ENCODE peak calls at places on chromosomes 12 and 14, in five cellular contexts. One of them, this sample, is unnamed.

GRCh38 chr14:60922050-60922449 is 58.8 kb downstream of the TRMT5 start:
- DNase-seq in body of pancreas: no peak
- DNase-seq in HAP-1: no peak
- DNase-seq in fibroblast of lung: peak; percentile 55
- DNase-seq in left lung: no peak
- DNase-seq in this sample: no peak

GRCh38 chr12:106906715-106907114 is 49.0 kb upstream of the TMEM263 start:
- DNase-seq in left lung: no peak
- DNase-seq in body of pancreas: no peak
- DNase-seq in fibroblast of lung: no peak
- DNase-seq in HAP-1: no peak
- DNase-seq in this sample: no peak

GRCh38 chr14:85565862-85566296 is 35.9 kb downstream of the FLRT2 start:
- DNase-seq in body of pancreas: peak; percentile 29
- DNase-seq in fibroblast of lung: peak; percentile 49
- DNase-seq in left lung: no peak
- DNase-seq in HAP-1: no peak
- DNase-seq in this sample: no peak

GRCh38 chr14:94282991-94283723 is 9.9 kb downstream of the SERPINA10 start:
- DNase-seq in HAP-1: no peak
- DNase-seq in left lung: no peak
- DNase-seq in fibroblast of lung: no peak
- DNase-seq in body of pancreas: no peak
- DNase-seq in this sample: peak; percentile 13

GRCh38 chr14:22545842-22546721 is 42.9 kb downstream of the DAD1 start:
- DNase-seq in body of pancreas: no peak
- DNase-seq in left lung: no peak
- DNase-seq in fibroblast of lung: peak; percentile 86
- DNase-seq in HAP-1: no peak
- DNase-seq in this sample: no peak

GRCh38 chr12:95671265-95671664 is 119.3 kb downstream of the NTN4 start:
- DNase-seq in fibroblast of lung: no peak
- DNase-seq in body of pancreas: no peak
- DNase-seq in left lung: no peak
- DNase-seq in HAP-1: no peak
- DNase-seq in this sample: no peak

GRCh38 chr14:101553393-101553792 is 7.9 kb upstream of the DIO3 start:
- DNase-seq in fibroblast of lung: no peak
- DNase-seq in body of pancreas: no peak
- DNase-seq in HAP-1: no peak
- DNase-seq in left lung: no peak
- DNase-seq in this sample: no peak

GRCh38 chr14:95549656-95550585 is 15.1 kb downstream of the GLRX5 start:
- DNase-seq in body of pancreas: no peak
- DNase-seq in HAP-1: no peak
- DNase-seq in fibroblast of lung: no peak
- DNase-seq in left lung: no peak
- DNase-seq in this sample: no peak

GRCh38 chr12:62629971-62630739 is 163.5 kb downstream of the MON2 start:
- DNase-seq in fibroblast of lung: no peak
- DNase-seq in body of pancreas: no peak
- DNase-seq in HAP-1: no peak
- DNase-seq in left lung: no peak
- DNase-seq in this sample: no peak

GRCh38 chr12:114480309-114481199 is 74.6 kb upstream of the TBX5 start:
- DNase-seq in fibroblast of lung: peak; percentile 66
- DNase-seq in HAP-1: peak; percentile 23
- DNase-seq in body of pancreas: no peak
- DNase-seq in left lung: no peak
- DNase-seq in this sample: peak; percentile 13

GRCh38 chr12:76820888-76821482 is 57.1 kb downstream of the ZDHHC17 start:
- DNase-seq in fibroblast of lung: peak; percentile 50
- DNase-seq in left lung: no peak
- DNase-seq in HAP-1: peak; percentile 49
- DNase-seq in body of pancreas: no peak
- DNase-seq in this sample: peak; percentile 31

GRCh38 chr12:101740566-101740965 is 1.3 kb upstream of the SYCP3 start:
- DNase-seq in left lung: no peak
- DNase-seq in fibroblast of lung: no peak
- DNase-seq in body of pancreas: no peak
- DNase-seq in HAP-1: no peak
- DNase-seq in this sample: no peak
- H3K36me3 ChIP-seq in left lung: peaks cover 82% of the 10 kb centered on the region
- H3K36me3 ChIP-seq in fibroblast of lung: peaks cover 3% of the 10 kb centered on the region
- H3K36me3 ChIP-seq in body of pancreas: no peaks in the 10 kb centered on the region
- H3K36me3 ChIP-seq in HAP-1: peaks cover 40% of the 10 kb centered on the region
- H3K36me3 ChIP-seq in this sample: peaks cover 11% of the 10 kb centered on the region

DNA sequence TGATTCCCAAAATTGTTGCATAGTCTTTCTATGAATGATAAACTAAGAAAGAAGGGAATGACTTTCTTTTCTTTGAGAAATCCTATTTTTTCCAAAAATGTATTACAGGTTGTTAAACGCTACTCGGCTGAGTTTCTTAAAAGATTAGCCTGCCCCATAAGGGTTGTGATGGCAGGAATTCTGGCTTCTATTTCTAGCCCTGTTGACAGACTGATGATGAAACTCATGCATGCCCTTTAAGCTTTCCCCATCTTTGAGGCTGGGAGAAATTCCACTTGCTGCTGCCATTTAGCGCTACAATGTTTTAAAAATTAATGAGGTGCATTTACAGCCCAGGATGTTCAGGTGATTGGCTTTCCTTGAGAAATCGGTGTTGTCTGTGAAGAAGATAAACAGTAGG is 33.2 kb upstream of the RASSF3 start:
- DNase-seq in left lung: no peak
- DNase-seq in fibroblast of lung: no peak
- DNase-seq in body of pancreas: no peak
- DNase-seq in HAP-1: no peak
- DNase-seq in this sample: peak; percentile 72
- H3K36me3 ChIP-seq in left lung: no peaks in the 10 kb centered on the region
- H3K36me3 ChIP-seq in fibroblast of lung: no peaks in the 10 kb centered on the region
- H3K36me3 ChIP-seq in body of pancreas: no peaks in the 10 kb centered on the region
- H3K36me3 ChIP-seq in HAP-1: no peaks in the 10 kb centered on the region
- H3K36me3 ChIP-seq in this sample: no peaks in the 10 kb centered on the region

DNA sequence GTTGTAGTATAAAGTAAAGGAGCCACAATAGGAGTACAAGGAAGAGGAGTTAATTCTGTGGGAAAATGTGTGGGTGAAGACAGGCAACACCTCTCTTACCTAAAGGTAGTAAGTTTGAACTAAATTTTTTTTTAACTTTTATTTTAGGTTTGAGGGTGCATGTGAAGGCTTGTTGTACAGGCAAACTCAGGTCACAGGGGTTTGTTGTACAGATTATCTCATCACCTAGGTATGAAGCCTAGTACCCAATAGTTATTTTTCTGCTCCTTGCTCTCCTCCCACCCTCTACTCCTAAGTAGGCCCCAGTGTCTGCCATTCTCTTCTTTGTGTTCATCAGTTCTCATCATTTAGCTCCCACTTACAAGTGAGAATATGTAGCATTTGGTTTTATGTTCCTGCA is 70.5 kb downstream of the DNAI7 start:
- DNase-seq in body of pancreas: no peak
- DNase-seq in HAP-1: no peak
- DNase-seq in left lung: no peak
- DNase-seq in fibroblast of lung: no peak
- DNase-seq in this sample: no peak
- H3K36me3 ChIP-seq in body of pancreas: no peaks in the 10 kb centered on the region
- H3K36me3 ChIP-seq in HAP-1: no peaks in the 10 kb centered on the region
- H3K36me3 ChIP-seq in left lung: no peaks in the 10 kb centered on the region
- H3K36me3 ChIP-seq in fibroblast of lung: no peaks in the 10 kb centered on the region
- H3K36me3 ChIP-seq in this sample: no peaks in the 10 kb centered on the region

DNA sequence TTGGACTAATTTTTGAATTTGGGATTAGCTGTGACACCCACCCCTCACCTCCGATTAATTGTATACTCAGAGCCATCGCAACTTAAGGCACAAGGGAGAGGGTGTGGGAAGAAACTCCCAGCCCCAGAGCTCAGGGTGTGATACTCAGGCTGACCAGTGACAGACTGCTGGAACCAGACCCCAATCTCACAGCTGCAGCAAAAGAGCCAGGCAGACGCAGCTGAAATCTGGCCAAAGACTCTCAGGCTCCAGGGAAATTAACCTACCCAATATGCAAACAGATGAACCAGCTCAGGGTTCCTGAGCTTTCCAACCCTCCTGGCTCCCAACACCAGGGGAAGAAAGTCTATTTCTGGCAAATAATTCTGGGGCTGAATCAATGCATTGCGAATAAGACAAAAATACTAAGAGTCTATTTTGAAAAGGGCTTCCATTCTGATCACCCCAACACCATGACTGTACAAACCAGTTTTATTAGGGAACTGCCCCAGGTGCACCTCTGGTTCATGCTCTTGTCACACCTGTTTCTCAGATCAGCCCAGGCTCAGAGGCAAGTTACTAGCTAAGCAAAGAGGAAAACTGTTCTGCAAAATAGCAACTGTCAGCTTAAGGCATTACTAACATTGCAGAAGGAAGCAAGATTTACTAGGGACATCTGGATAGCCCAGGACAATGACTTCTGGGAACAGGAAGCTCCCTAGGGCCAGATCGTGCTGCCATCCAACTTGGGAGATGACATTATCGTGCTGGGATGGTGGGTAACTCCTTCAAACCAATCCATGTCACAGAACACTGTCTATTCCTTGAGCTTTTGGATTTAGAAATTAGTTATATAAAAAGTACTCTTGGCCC is 30.3 kb downstream of the ANAPC7 start:
- DNase-seq in HAP-1: no peak
- DNase-seq in body of pancreas: no peak
- DNase-seq in left lung: no peak
- DNase-seq in fibroblast of lung: no peak
- DNase-seq in this sample: no peak
- H3K36me3 ChIP-seq in HAP-1: peaks cover 74% of the 10 kb centered on the region
- H3K36me3 ChIP-seq in body of pancreas: peaks cover 25% of the 10 kb centered on the region
- H3K36me3 ChIP-seq in left lung: peaks cover 83% of the 10 kb centered on the region
- H3K36me3 ChIP-seq in fibroblast of lung: peaks cover 26% of the 10 kb centered on the region
- H3K36me3 ChIP-seq in this sample: peaks cover 43% of the 10 kb centered on the region

DNA sequence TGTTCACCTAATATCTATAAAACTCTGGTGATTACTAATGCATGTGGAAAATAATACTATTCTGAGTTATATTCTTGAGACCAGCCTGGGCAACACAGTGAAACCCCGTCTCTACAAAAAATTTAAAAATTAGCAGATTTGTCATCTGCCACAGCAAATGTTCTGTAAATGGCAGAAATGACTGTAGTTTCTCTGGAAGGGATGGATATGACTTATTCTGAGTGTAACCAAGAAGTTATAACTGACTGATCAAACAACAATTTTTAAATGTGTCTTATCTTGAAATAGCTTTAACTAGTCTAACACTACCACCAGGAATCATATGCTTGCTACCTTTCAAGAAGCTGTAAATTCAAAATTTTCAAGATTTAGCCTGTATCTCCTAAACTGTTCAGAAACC is 88.7 kb downstream of the PLBD1 start:
- DNase-seq in left lung: no peak
- DNase-seq in HAP-1: no peak
- DNase-seq in fibroblast of lung: no peak
- DNase-seq in body of pancreas: no peak
- DNase-seq in this sample: no peak
- H3K36me3 ChIP-seq in left lung: peaks cover 98% of the 10 kb centered on the region
- H3K36me3 ChIP-seq in HAP-1: peaks cover 46% of the 10 kb centered on the region
- H3K36me3 ChIP-seq in fibroblast of lung: no peaks in the 10 kb centered on the region
- H3K36me3 ChIP-seq in body of pancreas: peaks cover 28% of the 10 kb centered on the region
- H3K36me3 ChIP-seq in this sample: peaks cover 27% of the 10 kb centered on the region

GRCh38 chr14:79767278-79767677 is 444.0 kb downstream of the DIO2 start:
- DNase-seq in left lung: no peak
- DNase-seq in fibroblast of lung: no peak
- DNase-seq in body of pancreas: no peak
- DNase-seq in HAP-1: no peak
- DNase-seq in this sample: no peak

GRCh38 chr14:79758985-79759384 is 452.3 kb downstream of the DIO2 start:
- DNase-seq in body of pancreas: no peak
- DNase-seq in HAP-1: no peak
- DNase-seq in left lung: no peak
- DNase-seq in fibroblast of lung: no peak
- DNase-seq in this sample: no peak

DNA sequence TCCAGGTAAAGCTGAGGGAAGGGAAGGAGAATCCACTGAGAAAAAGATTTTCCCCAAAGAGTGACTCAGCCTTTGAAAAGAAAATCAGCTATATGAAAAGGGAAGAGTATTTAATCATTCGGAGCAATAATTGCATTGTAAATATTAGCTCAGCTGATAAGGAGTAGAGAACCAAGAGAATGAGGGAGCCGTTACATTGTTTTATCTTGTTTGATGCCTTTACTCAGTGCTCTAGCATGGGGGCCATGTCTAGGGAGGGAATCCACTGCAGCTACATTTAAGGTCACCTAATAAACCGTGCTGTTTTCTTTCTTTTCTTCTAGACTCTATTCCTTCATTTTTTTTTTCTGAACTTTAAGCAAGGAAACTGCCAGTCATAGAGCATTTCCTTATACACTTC is 447.0 kb downstream of the DIO2 start:
- DNase-seq in HAP-1: no peak
- DNase-seq in fibroblast of lung: no peak
- DNase-seq in body of pancreas: no peak
- DNase-seq in left lung: no peak
- DNase-seq in this sample: no peak
- H3K36me3 ChIP-seq in HAP-1: no peaks in the 10 kb centered on the region
- H3K36me3 ChIP-seq in fibroblast of lung: no peaks in the 10 kb centered on the region
- H3K36me3 ChIP-seq in body of pancreas: no peaks in the 10 kb centered on the region
- H3K36me3 ChIP-seq in left lung: no peaks in the 10 kb centered on the region
- H3K36me3 ChIP-seq in this sample: no peaks in the 10 kb centered on the region

GRCh38 chr12:48075833-48076232 is 30.0 kb downstream of the SENP1 start:
- DNase-seq in HAP-1: no peak
- DNase-seq in fibroblast of lung: no peak
- DNase-seq in body of pancreas: no peak
- DNase-seq in left lung: no peak
- DNase-seq in this sample: no peak
- H3K36me3 ChIP-seq in HAP-1: peaks cover 39% of the 10 kb centered on the region
- H3K36me3 ChIP-seq in fibroblast of lung: no peaks in the 10 kb centered on the region
- H3K36me3 ChIP-seq in body of pancreas: peaks cover 8% of the 10 kb centered on the region
- H3K36me3 ChIP-seq in left lung: peaks cover 58% of the 10 kb centered on the region
- H3K36me3 ChIP-seq in this sample: peaks cover 6% of the 10 kb centered on the region

DNA sequence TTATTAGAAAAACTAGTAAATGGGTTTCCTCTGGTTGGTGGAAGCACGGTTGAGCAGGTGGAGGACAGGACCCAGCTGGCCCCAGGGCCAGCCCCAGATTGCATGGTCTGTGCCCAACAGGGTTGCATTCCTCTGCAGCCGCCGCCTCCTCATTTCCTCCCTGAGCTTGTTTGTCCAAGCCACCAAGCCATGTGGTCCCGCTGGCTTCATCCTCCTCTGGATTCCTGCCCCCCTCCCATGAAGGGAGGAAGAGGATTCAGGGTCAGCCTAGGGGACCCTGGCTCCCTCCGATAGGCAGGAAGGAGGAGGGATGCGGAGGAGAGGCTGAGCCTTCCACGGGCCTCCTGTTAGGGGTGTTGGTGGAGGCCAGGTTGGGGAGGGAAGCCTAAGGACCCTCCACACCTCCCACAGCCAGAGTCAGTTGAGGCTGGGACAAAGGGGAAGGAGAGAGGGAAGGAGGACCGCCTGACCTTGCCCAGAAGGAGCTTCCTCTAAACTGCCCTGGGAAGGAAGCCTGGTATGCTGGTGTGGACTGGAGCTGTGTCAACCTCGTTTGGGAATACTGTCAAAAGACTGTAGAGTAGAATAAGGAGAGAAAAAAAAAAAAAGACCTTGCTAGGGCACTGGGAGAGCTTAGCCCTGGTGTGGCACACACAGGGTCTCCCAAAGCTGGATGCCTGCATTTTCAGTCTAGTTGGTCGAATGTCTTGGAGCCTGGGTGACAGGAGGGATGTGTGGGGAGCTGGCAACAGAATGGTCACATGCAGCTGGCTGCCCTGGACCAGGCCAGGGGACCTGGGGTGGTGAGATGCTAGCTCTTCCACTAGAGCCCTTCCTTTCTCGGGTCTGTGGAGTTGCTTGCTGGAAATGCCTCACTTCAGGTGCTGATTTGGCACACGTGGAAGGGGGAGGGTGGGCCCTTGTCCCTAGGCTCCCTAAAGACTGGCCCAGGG is 42.4 kb downstream of the PLEKHG3 start:
- DNase-seq in HAP-1: no peak
- DNase-seq in left lung: no peak
- DNase-seq in fibroblast of lung: no peak
- DNase-seq in body of pancreas: no peak
- DNase-seq in this sample: no peak
- H3K36me3 ChIP-seq in HAP-1: peaks cover 34% of the 10 kb centered on the region
- H3K36me3 ChIP-seq in left lung: peaks cover 59% of the 10 kb centered on the region
- H3K36me3 ChIP-seq in fibroblast of lung: no peaks in the 10 kb centered on the region
- H3K36me3 ChIP-seq in body of pancreas: peaks cover 35% of the 10 kb centered on the region
- H3K36me3 ChIP-seq in this sample: peaks cover 82% of the 10 kb centered on the region

This sample was measured in trophoblast cell.